ENCODE peak calls at places on chromosomes 13 and 19, in four cellular contexts. T is T follicular helper cell, F is MCF 10A, M is Kasumi-1. W is an unnamed sample.

GRCh38 chr19:54137913-54138776 is 583 bp downstream of the CNOT3 start:
- DNase-seq in F (no peak), T (peak; percentile 24), M (peak; percentile 17), W (no peak)

GRCh38 chr19:41811036-41811435 is 14.6 kb downstream of the CEACAM3 start:
- DNase-seq in T (no peak), F (no peak), M (peak; percentile 76), W (no peak)

GRCh38 chr19:55472463-55472862 is 4.0 kb upstream of the ZNF628 start:
- DNase-seq in T (no peak), M (no peak), F (peak; percentile 57), W (no peak)

GRCh38 chr13:23182142-23182541 is 1.4 kb downstream of the SGCG start:
- DNase-seq in F (no peak), M (no peak), T (no peak), W (no peak)

GRCh38 chr19:29798783-29799182 is 13.0 kb upstream of the CCNE1 start:
- DNase-seq in F (no peak), T (no peak), M (no peak), W (no peak)

GRCh38 chr13:60448907-60449510 is 52.0 kb downstream of the TDRD3 start:
- DNase-seq in M (peak; percentile 76), T (no peak), F (peak; percentile 59), W (peak; percentile 58)

GRCh38 chr19:47445937-47446402 is 25.7 kb downstream of the SLC8A2 start:
- DNase-seq in M (peak; percentile 47), T (peak; percentile 58), F (no peak), W (peak; percentile 52)

GRCh38 chr19:11018179-11018578 is 57.3 kb downstream of the SMARCA4 start:
- DNase-seq in F (no peak), M (no peak), T (no peak), W (no peak)

GRCh38 chr19:43755256-43755801 is 567 bp upstream of the SMG9 start:
- DNase-seq in T (peak; percentile 69), F (peak; percentile 81), M (peak; percentile 82), W (peak; percentile 74)

GRCh38 chr13:98974053-98974452 is 3.8 kb downstream of the DOCK9 start:
- DNase-seq in M (peak; percentile 88), T (no peak), F (no peak), W (peak; percentile 77)

GRCh38 chr13:48446454-48446853 is 33.5 kb upstream of the LPAR6 start:
- DNase-seq in F (peak; percentile 70), M (peak; percentile 66), T (no peak), W (no peak)

GRCh38 chr19:42068361-42068755 is 1.6 kb downstream of the GRIK5 start:
- DNase-seq in T (no peak), F (no peak), M (no peak), W (no peak)

GRCh38 chr19:29542776-29543175 is 17.0 kb downstream of the VSTM2B start:
- DNase-seq in M (no peak), F (no peak), T (no peak), W (no peak)

GRCh38 chr13:44103721-44104490 is 224.2 kb downstream of the LACC1 start:
- DNase-seq in T (no peak), M (no peak), F (peak; percentile 2), W (no peak)

W was measured in CD4-positive, CD25-positive, alpha-beta regulatory T cell.